ENCODE peak calls at places on chromosomes 6 and 20, in four cellular contexts. U, F, E and I are unnamed samples. For H3K36me3, the result is how much of the 10 kb centered on the place peaks cover.

GRCh38 chr6:115891111-115891669 is 169.5 kb downstream of the FRK start:
- DNase-seq in F (no peak), E (no peak), U (no peak), I (peak)

GRCh38 chr6:148572676-148573335 is 174.0 kb upstream of the UST start:
- DNase-seq in F (no peak), E (no peak), U (no peak), I (no peak)

GRCh38 chr20:1882026-1882425 is 13.2 kb upstream of the SIRPA start:
- DNase-seq in F (no peak), E (no peak), U (no peak), I (no peak)

GRCh38 chr6:29887330-29887818 is 55.0 kb upstream of the HLA-A start:
- DNase-seq in F (no peak), U (peak), E (peak), I (peak)

GRCh38 chr20:46060301-46060881 is 29.4 kb downstream of the NCOA5 start:
- DNase-seq in E (no peak), U (no peak), F (no peak), I (no peak)

GRCh38 chr20:42957014-42957694 is 232.6 kb downstream of the PTPRT start:
- DNase-seq in F (no peak), U (no peak), E (no peak), I (no peak)

GRCh38 chr6:160029525-160029924 is 60.6 kb downstream of the IGF2R start:
- DNase-seq in U (peak), E (no peak), F (no peak), I (no peak)

GRCh38 chr6:97626586-97627441 is 343.8 kb upstream of the MMS22L start:
- DNase-seq in F (no peak), E (no peak), U (peak), I (peak)

GRCh38 chr6:144190593-144190992 is 40.3 kb downstream of the STX11 start:
- DNase-seq in F (no peak), E (peak), U (no peak), I (no peak)

GRCh38 chr6:144718431-144718830 is 433.3 kb downstream of the UTRN start:
- DNase-seq in F (no peak), U (no peak), E (no peak), I (no peak)

GRCh38 chr6:160261991-160262718 is 3.5 kb upstream of the SLC22A2 start:
- DNase-seq in F (no peak), E (no peak), U (no peak), I (no peak)

GRCh38 chr6:113495521-113495920 is 361.6 kb upstream of the MARCKS start:
- DNase-seq in E (no peak), U (no peak), F (no peak), I (peak)

GRCh38 chr20:53755733-53756523 is 162.3 kb upstream of the ZNF217 start:
- DNase-seq in F (no peak), E (no peak), U (no peak), I (no peak)

GRCh38 chr20:2658414-2659354 is 5.3 kb downstream of the IDH3B start:
- DNase-seq in E (no peak), F (no peak), U (no peak), I (no peak)

GRCh38 chr6:30727920-30728605 is 7.9 kb downstream of the TUBB start:
- DNase-seq in E (peak), F (no peak), U (no peak), I (peak)

GRCh38 chr6:82268301-82268846 is 20.8 kb upstream of the IBTK start:
- DNase-seq in E (no peak), U (no peak), F (no peak), I (no peak)

GRCh38 chr6:70131528-70131927 is 171.4 kb downstream of the COL9A1 start:
- DNase-seq in E (no peak), F (no peak), U (no peak), I (peak)

GRCh38 chr6:131858765-131859490 is 51.1 kb downstream of the ENPP1 start:
- DNase-seq in F (no peak), U (no peak), E (no peak), I (peak)

GRCh38 chr6:133418108-133418507 is 177.0 kb downstream of the EYA4 start:
- DNase-seq in F (no peak), E (no peak), U (no peak), I (no peak)

GRCh38 chr6:112252571-112253504 is 1.5 kb downstream of the LAMA4 start:
- DNase-seq in E (no peak), U (no peak), F (no peak), I (no peak)

GRCh38 chr6:96089173-96089572 is 73.4 kb downstream of the FUT9 start:
- DNase-seq in U (peak), F (peak), E (no peak), I (no peak)

GRCh38 chr6:89895273-89895874 is 1.1 kb downstream of the GJA10 start:
- DNase-seq in U (peak), E (no peak), F (no peak), I (peak)

GRCh38 chr6:147738516-147739187 is 230.2 kb downstream of the SAMD5 start:
- DNase-seq in E (no peak), F (no peak), U (no peak), I (peak)

GRCh38 chr6:130760006-130760405 is 67.2 kb upstream of the SMLR1 start:
- DNase-seq in U (peak), E (no peak), F (no peak), I (peak)

GRCh38 chr20:64201653-64202052 is 37.4 kb downstream of the MYT1 start:
- DNase-seq in F (no peak), E (no peak), U (no peak), I (no peak)

GRCh38 chr20:415820-416322 is 7.8 kb downstream of the RBCK1 start:
- DNase-seq in U (no peak), F (no peak), E (no peak), I (no peak)

GRCh38 chr20:33159713-33160112 is 8.2 kb upstream of the BPIFA2 start:
- DNase-seq in E (no peak), F (no peak), U (no peak), I (no peak)

GRCh38 chr20:8805737-8806442 is 263.0 kb upstream of the PLCB4 start:
- DNase-seq in U (no peak), F (no peak), E (no peak), I (no peak)

GRCh38 chr6:4805553-4806307 is 29.5 kb downstream of the CDYL start:
- DNase-seq in E (peak), U (peak), F (no peak), I (peak)

GRCh38 chr6:31771992-31772358 is 5.2 kb downstream of the VWA7 start:
- DNase-seq in U (no peak), E (no peak), F (no peak), I (no peak)

GRCh38 chr6:18115356-18115755 is 7.1 kb downstream of the NHLRC1 start:
- DNase-seq in E (no peak), F (no peak), U (no peak), I (no peak)

GRCh38 chr6:32980488-32981038 is 12.2 kb downstream of the BRD2 start:
- DNase-seq in E (no peak), U (no peak), F (no peak), I (no peak)
- H3K36me3 ChIP-seq in E (half or more), U (under half), F (under half), I (half or more)

GRCh38 chr6:127459231-127459641 is at the start of gene KIAA0408:
- DNase-seq in E (peak), U (peak), F (no peak), I (peak)

GRCh38 chr6:127457444-127458064 is 1.6 kb downstream of the KIAA0408 start:
- DNase-seq in F (no peak), U (no peak), E (no peak), I (peak)

GRCh38 chr6:127458190-127458589 is 999 bp downstream of the KIAA0408 start:
- DNase-seq in U (no peak), E (no peak), F (no peak), I (no peak)

GRCh38 chr6:127460465-127460864 is 1.3 kb upstream of the KIAA0408 start:
- DNase-seq in E (no peak), F (no peak), U (no peak), I (no peak)

GRCh38 chr6:127458817-127459216 is 372 bp downstream of the KIAA0408 start:
- DNase-seq in F (no peak), E (no peak), U (peak), I (peak)
- H3K4me3 ChIP-seq in F (no peak), E (peak), U (no peak), I (peak)

GRCh38 chr20:49891486-49891885 is 23.8 kb downstream of the SPATA2 start:
- DNase-seq in F (no peak), E (no peak), U (no peak), I (no peak)
- H3K9ac ChIP-seq in F (no peak), E (no peak), U (no peak), I (no peak)

GRCh38 chr6:106547961-106548453 is 81.3 kb downstream of the RTN4IP1 start:
- DNase-seq in U (no peak), F (peak), E (no peak), I (peak)
- H3K36me3 ChIP-seq in U (under half), F (under half), E (under half), I (under half)

GRCh38 chr20:56627122-56628014 is 1.7 kb upstream of the TFAP2C start:
- DNase-seq in U (peak), F (no peak), E (peak), I (no peak)
- H3K4me3 ChIP-seq in U (peak), F (peak), E (no peak), I (no peak)

GRCh38 chr6:44109212-44109611 is 18.0 kb downstream of the MRPL14 start:
- DNase-seq in F (no peak), U (no peak), E (no peak), I (no peak)

GRCh38 chr6:44108471-44108870 is 18.8 kb downstream of the MRPL14 start:
- DNase-seq in F (no peak), E (no peak), U (no peak), I (no peak)

GRCh38 chr6:44110966-44111365 is 16.3 kb downstream of the MRPL14 start:
- DNase-seq in E (no peak), U (no peak), F (no peak), I (no peak)

GRCh38 chr6:44111434-44112417 is 15.5 kb downstream of the MRPL14 start:
- DNase-seq in E (no peak), F (no peak), U (no peak), I (no peak)

DNA sequence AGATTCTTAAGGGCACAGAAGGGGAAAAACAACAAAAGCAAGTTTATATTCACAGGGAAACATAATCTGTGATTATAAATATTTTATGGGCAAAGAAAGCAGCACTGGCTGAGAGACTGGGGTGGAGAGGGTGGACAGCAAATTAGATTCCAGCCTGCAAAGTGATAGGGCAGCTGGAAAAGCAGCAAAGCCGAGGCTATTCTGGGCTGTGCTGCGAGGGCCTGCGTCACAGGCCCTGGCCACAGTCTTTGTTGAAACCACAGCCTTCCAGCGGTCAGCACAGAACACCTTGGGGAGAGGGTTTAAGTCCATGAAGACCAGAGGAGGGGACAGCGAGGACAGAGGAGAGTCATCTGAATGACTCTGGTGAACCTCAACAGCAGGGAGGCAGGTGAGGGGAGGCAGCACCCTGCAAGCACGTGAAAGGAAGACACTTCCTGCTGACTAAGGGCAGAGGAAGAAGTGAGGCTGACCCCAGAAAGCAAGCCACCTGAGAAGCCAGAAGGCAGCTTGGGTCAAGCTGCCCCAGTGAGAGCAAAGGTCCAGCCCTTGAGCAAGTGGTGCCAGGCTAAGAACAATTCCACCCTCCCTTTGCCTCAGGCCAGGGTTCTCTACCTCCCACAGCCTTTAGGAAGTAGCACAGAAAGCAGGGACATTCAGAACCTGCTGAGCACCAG is 17.1 kb downstream of the MRPL14 start:
- DNase-seq in F (no peak), E (no peak), U (no peak), I (no peak)
- H3K9ac ChIP-seq in F (no peak), E (no peak), U (no peak), I (no peak)

GRCh38 chr20:62885808-62886708 is 24.4 kb upstream of the TCFL5 start:
- DNase-seq in E (no peak), U (no peak), F (no peak), I (no peak)
- H3K36me3 ChIP-seq in E (under half), U (under half), F (under half), I (half or more)

GRCh38 chr6:44386929-44387345 is 569 bp upstream of the CDC5L start:
- DNase-seq in U (no peak), E (no peak), F (no peak), I (peak)
- H3K4me3 ChIP-seq in U (peak), E (peak), F (peak), I (peak)

GRCh38 chr6:33692078-33692759 is 19.3 kb downstream of the UQCC2 start:
- DNase-seq in U (peak), E (peak), F (no peak), I (peak)
- H3K9ac ChIP-seq in U (no peak), E (no peak), F (no peak), I (peak)

GRCh38 chr20:47097691-47098622 is 203.3 kb downstream of the EYA2 start:
- DNase-seq in U (no peak), F (no peak), E (no peak), I (no peak)

GRCh38 chr20:47093567-47093966 is 198.9 kb downstream of the EYA2 start:
- DNase-seq in F (no peak), U (no peak), E (no peak), I (no peak)

GRCh38 chr20:47099749-47100515 is 205.3 kb downstream of the EYA2 start:
- DNase-seq in E (no peak), F (no peak), U (no peak), I (peak)

GRCh38 chr20:47099093-47099492 is 204.4 kb downstream of the EYA2 start:
- DNase-seq in U (no peak), F (no peak), E (no peak), I (no peak)

GRCh38 chr20:47095690-47096089 is 201.0 kb downstream of the EYA2 start:
- DNase-seq in U (no peak), F (no peak), E (no peak), I (no peak)
- H3K36me3 ChIP-seq in U (under half), F (under half), E (under half), I (under half)